ENCODE peak calls at places on chromosomes 7 and 10, in six cellular contexts. U is AG10803, Y is fibroblast of lung, Q is uterus, O is PC-3, G is lower leg skin. W is an unnamed sample.
A peak's percentile ranks its signal among the peaks of the same experiment; 100 is the strongest.

GRCh38 chr10:122454603-122455080 is at the start of gene ARMS2:
- DNase-seq in U (no peak), O (no peak), Q (no peak), Y (no peak), G (no peak), W (no peak)

GRCh38 chr10:114239117-114239993 is at the start of gene VWA2:
- DNase-seq in Q (no peak), Y (no peak), G (no peak), U (no peak), O (no peak), W (no peak)

GRCh38 chr10:84026821-84027257 is 112.5 kb upstream of the GHITM start:
- DNase-seq in G (no peak), O (peak; percentile 20), U (peak; percentile 9), Q (no peak), Y (no peak), W (peak; percentile 0)

GRCh38 chr7:27237735-27238334 is 4.8 kb upstream of the EVX1 start:
- DNase-seq in O (peak; percentile 58), Y (no peak), Q (no peak), U (peak; percentile 63), G (no peak), W (peak; percentile 43)

GRCh38 chr7:87218941-87219544 is 489 bp downstream of the TMEM243 start:
- DNase-seq in G (peak; percentile 92), O (peak; percentile 57), Y (peak; percentile 54), U (peak; percentile 55), Q (peak; percentile 57), W (peak; percentile 76)

GRCh38 chr7:76073335-76073990 is 25.6 kb downstream of the MDH2 start:
- DNase-seq in Q (no peak), O (no peak), G (no peak), Y (no peak), U (no peak), W (no peak)

GRCh38 chr7:120337308-120337907 is 64.4 kb downstream of the KCND2 start:
- DNase-seq in O (peak; percentile 25), U (no peak), G (no peak), Q (no peak), Y (peak; percentile 4), W (no peak)

GRCh38 chr10:74137992-74138391 is 12.6 kb downstream of the AP3M1 start:
- DNase-seq in Y (no peak), O (no peak), U (no peak), G (no peak), Q (no peak), W (no peak)

GRCh38 chr10:110326351-110327032 is 21.8 kb upstream of the SMNDC1 start:
- DNase-seq in G (no peak), O (peak; percentile 79), U (peak; percentile 87), Q (no peak), Y (peak; percentile 82), W (peak; percentile 86)

GRCh38 chr7:31019509-31019908 is 32.6 kb upstream of the ADCYAP1R1 start:
- DNase-seq in G (no peak), U (no peak), Q (no peak), Y (no peak), O (no peak), W (no peak)

GRCh38 chr10:94403034-94403822 is 887 bp downstream of the TBC1D12 start:
- DNase-seq in Y (peak; percentile 70), U (peak; percentile 64), G (peak; percentile 91), Q (peak; percentile 26), O (peak; percentile 74), W (peak; percentile 64)

GRCh38 chr7:145212050-145212449 is 376.2 kb upstream of the TPK1 start:
- DNase-seq in O (no peak), Y (peak; percentile 98), U (no peak), G (no peak), Q (no peak), W (no peak)

GRCh38 chr10:93916257-93917063 is 22.7 kb downstream of the SLC35G1 start:
- DNase-seq in U (peak; percentile 41), Y (peak; percentile 61), O (peak; percentile 71), G (no peak), Q (no peak), W (peak; percentile 54)

GRCh38 chr7:45241339-45242109 is 83.9 kb downstream of the RAMP3 start:
- DNase-seq in O (peak; percentile 34), Y (no peak), U (no peak), Q (no peak), G (peak; percentile 78), W (no peak)

GRCh38 chr7:100673942-100674431 is 447 bp downstream of the GNB2 start:
- DNase-seq in Q (peak; percentile 61), O (no peak), U (peak; percentile 36), G (peak; percentile 94), Y (peak; percentile 39), W (no peak)

GRCh38 chr10:126387931-126388911 is at the start of gene ADAM12:
- DNase-seq in Y (peak; percentile 73), Q (peak; percentile 65), O (peak; percentile 32), G (no peak), U (peak; percentile 78), W (peak; percentile 63)

GRCh38 chr7:37009282-37009681 is 285.0 kb upstream of the AOAH start:
- DNase-seq in G (no peak), U (no peak), Q (no peak), O (no peak), Y (no peak), W (no peak)

GRCh38 chr7:155619634-155620271 is 24.7 kb upstream of the RBM33 start:
- DNase-seq in U (no peak), O (no peak), Q (no peak), Y (no peak), G (no peak), W (no peak)

GRCh38 chr7:155621418-155621980 is 23.0 kb upstream of the RBM33 start:
- DNase-seq in G (no peak), U (no peak), Y (no peak), O (no peak), Q (no peak), W (no peak)

GRCh38 chr7:155620497-155620896 is 24.0 kb upstream of the RBM33 start:
- DNase-seq in O (no peak), U (no peak), Y (no peak), Q (no peak), G (no peak), W (no peak)

GRCh38 chr7:155618708-155619633 is 25.5 kb upstream of the RBM33 start:
- DNase-seq in U (no peak), Y (peak; percentile 27), O (no peak), G (no peak), Q (no peak), W (peak; percentile 43)
- TF ChIP-seq CTCF in U (no peak), Y (no peak), O (no peak), G (no peak), Q (no peak), W (no peak)

GRCh38 chr7:81769891-81770818 is at the start of gene HGF:
- DNase-seq in G (peak; percentile 89), Y (peak; percentile 91), O (peak; percentile 58), Q (peak; percentile 76), U (peak; percentile 59), W (peak; percentile 86)
- H3K4me3 ChIP-seq in G (no peak within 1 kb of the TSS), Y (peak within 1 kb of the TSS; percentile 92), O (peak within 1 kb of the TSS; percentile 38), Q (peak within 1 kb of the TSS; percentile 31), U (peak within 1 kb of the TSS; percentile 40), W (peak within 1 kb of the TSS; percentile 41)

DNA sequence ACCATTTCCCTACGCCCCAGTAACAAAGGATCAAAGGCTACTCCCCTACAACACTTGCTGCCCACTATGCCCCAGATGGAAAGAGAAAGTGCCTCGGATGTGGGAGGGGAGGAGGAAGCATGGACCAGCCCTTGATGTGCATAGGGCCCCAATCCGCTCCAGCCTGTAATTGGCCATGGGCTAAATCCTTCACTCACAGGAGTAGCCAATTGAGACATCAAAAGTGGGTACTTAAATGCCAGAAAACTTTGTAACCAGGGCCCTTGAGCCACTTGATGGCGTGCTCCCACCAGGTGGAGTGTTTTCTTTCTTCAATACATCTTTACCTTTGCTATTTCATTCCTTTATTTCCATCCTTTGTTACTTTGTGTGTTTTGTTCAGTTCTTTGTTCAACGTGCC is 500.5 kb upstream of the LRRN3 start:
- DNase-seq in Q (no peak), U (no peak), G (no peak), Y (no peak), O (peak; percentile 26), W (no peak)
- TF ChIP-seq CTCF in Q (no peak), U (no peak), G (no peak), Y (no peak), O (peak; percentile 39), W (no peak)

GRCh38 chr10:90988024-90988423 is 67.1 kb upstream of the ANKRD1 start:
- DNase-seq in O (no peak), Y (no peak), U (no peak), G (no peak), Q (no peak), W (no peak)

GRCh38 chr10:90992462-90992861 is 71.6 kb upstream of the ANKRD1 start:
- DNase-seq in U (no peak), O (no peak), Q (no peak), Y (no peak), G (no peak), W (no peak)

GRCh38 chr10:90997670-90998069 is 76.8 kb upstream of the ANKRD1 start:
- DNase-seq in U (no peak), Y (no peak), O (no peak), G (no peak), Q (no peak), W (no peak)

GRCh38 chr10:90988802-90989201 is 67.9 kb upstream of the ANKRD1 start:
- DNase-seq in G (no peak), O (no peak), Y (no peak), Q (no peak), U (no peak), W (no peak)

GRCh38 chr10:90993340-90993739 is 72.5 kb upstream of the ANKRD1 start:
- DNase-seq in O (no peak), U (peak; percentile 68), Y (peak; percentile 53), Q (no peak), G (no peak), W (no peak)
- H3K4me3 ChIP-seq in O (no peak overlapping the region), U (no peak overlapping the region), Y (no peak overlapping the region), Q (no peak overlapping the region), G (no peak overlapping the region), W (no peak overlapping the region)

DNA sequence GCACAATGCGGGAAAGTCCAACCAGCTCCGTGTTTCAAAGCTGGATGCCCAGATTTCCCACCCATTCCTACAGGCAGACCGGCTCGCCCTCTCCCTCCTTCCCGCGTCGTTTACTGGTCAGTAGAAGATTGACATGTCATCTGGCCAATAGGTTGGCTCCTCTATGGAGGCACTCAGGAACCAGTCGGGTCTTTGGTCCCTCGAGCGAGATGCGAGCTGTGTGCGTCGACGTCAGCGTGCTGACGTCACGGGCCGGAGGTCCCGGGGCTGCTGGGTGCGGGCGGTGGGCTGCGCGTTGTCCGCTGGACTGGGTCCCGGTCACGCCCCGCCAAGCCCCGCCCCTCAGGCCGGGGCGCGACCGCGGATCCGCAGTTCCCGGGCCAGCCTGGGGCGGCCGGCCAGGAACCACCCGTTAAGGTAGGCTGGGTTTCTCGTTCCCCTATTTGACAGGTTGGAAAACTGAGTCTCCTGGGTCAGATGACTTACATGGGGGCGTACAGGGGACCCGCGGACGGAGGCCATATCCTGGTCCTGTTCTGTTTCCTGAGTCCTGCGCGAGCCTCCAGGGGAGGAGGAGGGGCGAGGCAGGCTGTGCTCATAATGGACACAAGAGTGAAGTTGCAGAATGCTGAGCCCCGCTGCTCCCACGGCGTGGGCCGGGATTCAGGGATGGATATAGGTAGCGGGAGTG is at the start of gene STARD3NL:
- DNase-seq in O (peak; percentile 99), G (peak; percentile 98), U (peak; percentile 100), Q (peak; percentile 95), Y (peak; percentile 100), W (peak; percentile 100)
- TF ChIP-seq CTCF in O (no peak), G (no peak), U (no peak), Q (peak; percentile 42), Y (no peak), W (no peak)

W was measured in foreskin fibroblast.